ENCODE peak calls at places on chromosome 20, in nine cellular contexts. G is GM04504; Q is hypothalamus; J is activated CD4-positive, alpha-beta memory T cell treated with anti-CD3 and anti-CD28 coated beads, Interleukin-2, amount 10 ng/mL, durations not matched to agents 7 days and 5 days; B is skeletal muscle cell; Y is NCI-H1417; L is activated CD4-positive, alpha-beta T cell treated with anti-CD3 and anti-CD28 coated beads, Interleukin-2, amount 50 U/mL, for 1 hour; O is activated gamma-delta T cell treated with Interleukin-2 at 50 U/mL for 16 hours; F is T-cell. M is an unnamed sample.

GRCh38 chr20:17456226-17456625 is 75.0 kb downstream of the BFSP1 start:
- DNase-seq in O (no peak), B (peak), F (no peak), G (no peak), Q (no peak), Y (no peak), J (no peak), L (no peak), M (no peak)

GRCh38 chr20:21109144-21109543 is 3.0 kb upstream of the LINC00237 start:
- DNase-seq in F (no peak), B (no peak), J (no peak), O (no peak), Q (no peak), Y (no peak), G (no peak), L (no peak), M (no peak)

GRCh38 chr20:5557123-5557522 is 193.1 kb upstream of the SHLD1 start:
- DNase-seq in L (peak), O (peak), Q (peak), B (no peak), G (no peak), F (peak), Y (peak), J (peak), M (peak)

GRCh38 chr20:16758459-16759160 is 10.5 kb downstream of the OTOR start:
- DNase-seq in L (no peak), O (no peak), Q (no peak), Y (no peak), J (no peak), B (no peak), G (no peak), F (no peak), M (no peak)

GRCh38 chr20:6909608-6910007 is 142.1 kb downstream of the BMP2 start:
- DNase-seq in Y (no peak), J (no peak), F (no peak), L (no peak), O (no peak), Q (no peak), B (no peak), G (no peak), M (no peak)

GRCh38 chr20:51695574-51696303 is 72.5 kb downstream of the ATP9A start:
- DNase-seq in Y (no peak), J (no peak), B (peak), Q (no peak), G (peak), O (no peak), F (no peak), L (no peak), M (no peak)

GRCh38 chr20:35632539-35633115 is 17.0 kb downstream of the SPAG4 start:
- DNase-seq in J (no peak), B (no peak), Q (no peak), Y (no peak), G (no peak), O (no peak), F (no peak), L (no peak), M (peak)

GRCh38 chr20:37220255-37220654 is 40.9 kb upstream of the MROH8 start:
- DNase-seq in L (no peak), B (no peak), Q (no peak), O (no peak), F (no peak), Y (peak), G (no peak), J (no peak), M (no peak)

GRCh38 chr20:63937596-63937995 is 18.6 kb downstream of the UCKL1 start:
- DNase-seq in G (no peak), Y (no peak), O (no peak), B (no peak), L (no peak), J (no peak), Q (no peak), F (no peak), M (no peak)

GRCh38 chr20:50746138-50746940 is 15.0 kb downstream of the PARD6B start:
- DNase-seq in G (no peak), B (no peak), Q (no peak), L (no peak), F (no peak), J (no peak), Y (no peak), O (no peak), M (no peak)

GRCh38 chr20:1820137-1821074 is 74.8 kb upstream of the SIRPA start:
- DNase-seq in F (no peak), Q (no peak), L (no peak), B (no peak), J (no peak), G (peak), Y (no peak), O (no peak), M (no peak)

GRCh38 chr20:36866164-36866563 is 9.8 kb upstream of the TLDC2 start:
- DNase-seq in F (no peak), G (no peak), Q (no peak), L (no peak), Y (no peak), J (no peak), O (no peak), B (no peak), M (no peak)

GRCh38 chr20:8315639-8316573 is 183.8 kb downstream of the PLCB1 start:
- DNase-seq in O (no peak), L (no peak), B (no peak), J (no peak), G (no peak), Q (no peak), Y (no peak), F (no peak), M (no peak)

GRCh38 chr20:37243076-37243936 is 18.3 kb downstream of the GHRH start:
- DNase-seq in O (no peak), G (no peak), L (no peak), B (no peak), Y (no peak), J (no peak), F (no peak), Q (no peak), M (no peak)

GRCh38 chr20:48613926-48614325 is 213.9 kb downstream of the PREX1 start:
- DNase-seq in F (no peak), Y (no peak), B (no peak), L (no peak), G (no peak), O (no peak), Q (no peak), J (no peak), M (no peak)

GRCh38 chr20:23152308-23152892 is 66.3 kb upstream of the CD93 start:
- DNase-seq in F (no peak), G (peak), L (no peak), J (peak), O (no peak), B (peak), Q (no peak), Y (no peak), M (peak)

GRCh38 chr20:49570828-49571552 is 3.1 kb upstream of the PTGIS start:
- DNase-seq in L (no peak), J (no peak), F (no peak), O (no peak), Y (no peak), Q (no peak), B (no peak), G (no peak), M (no peak)

GRCh38 chr20:11376406-11376805 is 541.3 kb upstream of the BTBD3 start:
- DNase-seq in O (no peak), F (no peak), Y (no peak), Q (no peak), B (no peak), G (no peak), J (no peak), L (no peak), M (no peak)

GRCh38 chr20:37999526-38000263 is 33.6 kb downstream of the TTI1 start:
- DNase-seq in Q (peak), O (no peak), Y (no peak), F (no peak), B (no peak), G (no peak), L (no peak), J (no peak), M (no peak)

GRCh38 chr20:32823078-32823477 is 3.3 kb downstream of the MAPRE1 start:
- DNase-seq in G (peak), B (peak), J (peak), Q (no peak), Y (no peak), F (no peak), L (no peak), O (no peak), M (no peak)

GRCh38 chr20:46559001-46559400 is 8.5 kb upstream of the OCSTAMP start:
- DNase-seq in J (no peak), Y (no peak), L (no peak), Q (no peak), B (no peak), G (no peak), F (no peak), O (no peak), M (no peak)

GRCh38 chr20:24862606-24863005 is 86.5 kb upstream of the CST7 start:
- DNase-seq in Q (no peak), L (no peak), Y (no peak), J (no peak), G (no peak), B (no peak), O (no peak), F (no peak), M (no peak)

GRCh38 chr20:16806886-16807285 is 58.7 kb downstream of the OTOR start:
- DNase-seq in Q (no peak), L (no peak), G (no peak), J (no peak), Y (no peak), O (no peak), B (no peak), F (no peak), M (no peak)

GRCh38 chr20:22752324-22752723 is 168.0 kb upstream of the FOXA2 start:
- DNase-seq in L (no peak), B (no peak), O (no peak), F (no peak), Q (no peak), Y (no peak), J (no peak), G (no peak), M (no peak)

GRCh38 chr20:36399147-36399968 is 93.2 kb downstream of the DLGAP4 start:
- DNase-seq in L (peak), Q (peak), Y (no peak), G (peak), O (peak), F (peak), J (peak), B (no peak), M (peak)

GRCh38 chr20:62362991-62363919 is 3.9 kb downstream of the LAMA5 start:
- DNase-seq in G (no peak), B (no peak), Q (no peak), J (no peak), L (no peak), F (no peak), O (no peak), Y (no peak), M (no peak)

M was measured in DND-41.